ENCODE peak calls at places on chromosomes 4 and X, in six cellular contexts. One of them, this sample, is unnamed.

GRCh38 chrX:15678339-15678738 is 13.7 kb upstream of the CLTRN start:
- DNase-seq in M059J: no peak
- DNase-seq in sciatic nerve: no peak
- DNase-seq in activated T-cell treated with anti-CD3 and anti-CD28 coated beads for 1 hour: no peak
- DNase-seq in progenitor cell of endocrine pancreas: no peak
- DNase-seq in iris pigment epithelial cell: peak; percentile 5
- DNase-seq in this sample: no peak

GRCh38 chrX:69028761-69029120 is 136.5 kb downstream of the PJA1 start:
- DNase-seq in M059J: no peak
- DNase-seq in activated T-cell treated with anti-CD3 and anti-CD28 coated beads for 1 hour: no peak
- DNase-seq in sciatic nerve: no peak
- DNase-seq in iris pigment epithelial cell: no peak
- DNase-seq in progenitor cell of endocrine pancreas: no peak
- DNase-seq in this sample: no peak

GRCh38 chr4:171962110-171962509 is 148.9 kb downstream of the GALNTL6 start:
- DNase-seq in M059J: no peak
- DNase-seq in progenitor cell of endocrine pancreas: no peak
- DNase-seq in activated T-cell treated with anti-CD3 and anti-CD28 coated beads for 1 hour: no peak
- DNase-seq in sciatic nerve: no peak
- DNase-seq in iris pigment epithelial cell: no peak
- DNase-seq in this sample: no peak

GRCh38 chr4:25171451-25171850 is 11.2 kb upstream of the SEPSECS start:
- DNase-seq in progenitor cell of endocrine pancreas: no peak
- DNase-seq in activated T-cell treated with anti-CD3 and anti-CD28 coated beads for 1 hour: no peak
- DNase-seq in iris pigment epithelial cell: no peak
- DNase-seq in sciatic nerve: no peak
- DNase-seq in M059J: no peak
- DNase-seq in this sample: no peak

GRCh38 chr4:100299019-100299418 is 108.8 kb upstream of the DDIT4L start:
- DNase-seq in M059J: peak; percentile 81
- DNase-seq in activated T-cell treated with anti-CD3 and anti-CD28 coated beads for 1 hour: no peak
- DNase-seq in progenitor cell of endocrine pancreas: no peak
- DNase-seq in sciatic nerve: no peak
- DNase-seq in iris pigment epithelial cell: peak; percentile 89
- DNase-seq in this sample: no peak

GRCh38 chr4:45033676-45034410 is 307.5 kb upstream of the GNPDA2 start:
- DNase-seq in activated T-cell treated with anti-CD3 and anti-CD28 coated beads for 1 hour: no peak
- DNase-seq in iris pigment epithelial cell: no peak
- DNase-seq in M059J: no peak
- DNase-seq in progenitor cell of endocrine pancreas: no peak
- DNase-seq in sciatic nerve: no peak
- DNase-seq in this sample: no peak

GRCh38 chr4:154727540-154727939 is 16.3 kb upstream of the LRAT start:
- DNase-seq in progenitor cell of endocrine pancreas: no peak
- DNase-seq in iris pigment epithelial cell: no peak
- DNase-seq in sciatic nerve: no peak
- DNase-seq in M059J: no peak
- DNase-seq in activated T-cell treated with anti-CD3 and anti-CD28 coated beads for 1 hour: no peak
- DNase-seq in this sample: no peak

GRCh38 chr4:113013746-113014145 is 35.7 kb upstream of the ANK2 start:
- DNase-seq in M059J: no peak
- DNase-seq in sciatic nerve: no peak
- DNase-seq in iris pigment epithelial cell: no peak
- DNase-seq in progenitor cell of endocrine pancreas: no peak
- DNase-seq in activated T-cell treated with anti-CD3 and anti-CD28 coated beads for 1 hour: no peak
- DNase-seq in this sample: no peak

GRCh38 chr4:187276786-187277408 is 553.2 kb upstream of the FAT1 start:
- DNase-seq in iris pigment epithelial cell: peak; percentile 36
- DNase-seq in activated T-cell treated with anti-CD3 and anti-CD28 coated beads for 1 hour: no peak
- DNase-seq in M059J: peak; percentile 47
- DNase-seq in sciatic nerve: no peak
- DNase-seq in progenitor cell of endocrine pancreas: no peak
- DNase-seq in this sample: no peak

GRCh38 chrX:84168095-84168494 is 19.9 kb downstream of the RPS6KA6 start:
- DNase-seq in M059J: no peak
- DNase-seq in activated T-cell treated with anti-CD3 and anti-CD28 coated beads for 1 hour: no peak
- DNase-seq in iris pigment epithelial cell: peak; percentile 26
- DNase-seq in sciatic nerve: no peak
- DNase-seq in progenitor cell of endocrine pancreas: no peak
- DNase-seq in this sample: no peak